ENCODE peak calls at places on chromosomes 1 and 21, in five cellular contexts. N, X, S, K and J are unnamed samples.
A peak's percentile ranks its signal among the peaks of the same experiment; 100 is the strongest.

GRCh38 chr1:32208463-32208862 is 426 bp upstream of the DCDC2B start:
- DNase-seq in X (no peak), N (no peak), S (no peak), K (no peak), J (no peak)

GRCh38 chr1:41924911-41925310 is 6.2 kb upstream of the HIVEP3 start:
- DNase-seq in X (no peak), S (no peak), K (no peak), N (no peak), J (no peak)

GRCh38 chr1:156540955-156541354 is 31.4 kb downstream of the IQGAP3 start:
- DNase-seq in X (no peak), K (peak; percentile 40), N (no peak), S (no peak), J (no peak)

GRCh38 chr1:97427371-97427770 is 493.5 kb downstream of the DPYD start:
- DNase-seq in S (no peak), K (no peak), X (no peak), N (no peak), J (no peak)

GRCh38 chr1:169933999-169934725 is 40.5 kb upstream of the SCYL3 start:
- DNase-seq in N (no peak), K (peak; percentile 68), S (no peak), X (no peak), J (peak; percentile 75)

GRCh38 chr21:45918011-45918410 is 63.6 kb upstream of the COL6A1 start:
- DNase-seq in S (no peak), K (no peak), N (no peak), X (no peak), J (no peak)

GRCh38 chr21:38714998-38715397 is 90.7 kb upstream of the ETS2 start:
- DNase-seq in K (no peak), S (no peak), X (no peak), N (no peak), J (no peak)

GRCh38 chr1:33828654-33829053 is 35.2 kb upstream of the HMGB4 start:
- DNase-seq in K (no peak), X (no peak), N (no peak), S (no peak), J (no peak)

GRCh38 chr1:201022824-201023516 is 544 bp downstream of the KIF21B start:
- DNase-seq in X (no peak), N (peak; percentile 25), S (peak; percentile 30), K (peak; percentile 33), J (peak; percentile 32)

GRCh38 chr1:104706631-104707147 is 957.0 kb downstream of the AMY1C start:
- DNase-seq in K (no peak), N (no peak), S (no peak), X (no peak), J (no peak)